ENCODE peak calls at places on chromosomes 16 and 17, in nine cellular contexts. P is fibroblast of villous mesenchyme, D is left ventricle myocardium inferior, C is thyroid gland, T is colonic mucosa, E is breast epithelium, B is WERI-Rb-1, F is right atrium auricular region, I is A549. U is an unnamed sample.

GRCh38 chr16:82703156-82703555 is 76.4 kb downstream of the CDH13 start:
- DNase-seq in I (no peak), T (no peak), E (no peak), C (peak), P (no peak), B (no peak), D (no peak), F (no peak), U (no peak)

GRCh38 chr17:40910441-40910841 is 25.4 kb upstream of the KRT20 start:
- DNase-seq in T (no peak), D (no peak), I (no peak), C (no peak), B (no peak), F (no peak), P (peak), E (no peak), U (peak)

GRCh38 chr16:66603537-66604375 is 748 bp upstream of the CMTM3 start:
- DNase-seq in C (peak), E (no peak), T (peak), I (peak), F (peak), B (peak), P (peak), D (peak), U (peak)

GRCh38 chr17:47204722-47205418 is 4.3 kb upstream of the MYL4 start:
- DNase-seq in B (no peak), C (peak), F (no peak), E (no peak), D (peak), I (no peak), P (peak), T (no peak), U (peak)

GRCh38 chr16:4261557-4262172 is 11.2 kb downstream of the TFAP4 start:
- DNase-seq in E (no peak), T (peak), P (peak), C (no peak), D (no peak), I (peak), B (peak), F (no peak), U (peak)

GRCh38 chr17:82457071-82457789 is 1.3 kb upstream of the NARF start:
- DNase-seq in D (no peak), T (peak), F (no peak), E (no peak), P (peak), C (no peak), I (no peak), B (no peak), U (no peak)

GRCh38 chr17:18257747-18258355 is 687 bp downstream of the FLII start:
- DNase-seq in F (peak), T (peak), B (peak), C (peak), P (peak), I (peak), E (peak), D (peak), U (peak)

GRCh38 chr17:59371426-59372099 is 40.1 kb downstream of the YPEL2 start:
- DNase-seq in I (no peak), E (no peak), B (peak), C (peak), P (peak), D (peak), F (peak), T (peak), U (peak)

GRCh38 chr17:40151414-40151955 is 11.1 kb downstream of the CASC3 start:
- DNase-seq in F (no peak), I (no peak), T (no peak), D (no peak), C (no peak), P (no peak), B (no peak), E (no peak), U (no peak)

GRCh38 chr17:58569216-58569615 is 54.8 kb upstream of the MTMR4 start:
- DNase-seq in D (no peak), C (no peak), B (no peak), T (no peak), F (no peak), P (no peak), I (no peak), E (no peak), U (no peak)

GRCh38 chr17:80889897-80890550 is 101.6 kb upstream of the CHMP6 start:
- DNase-seq in E (no peak), C (no peak), F (no peak), D (no peak), T (no peak), B (no peak), I (no peak), P (no peak), U (no peak)

GRCh38 chr17:79001190-79002020 is 8.2 kb downstream of the CANT1 start:
- DNase-seq in F (no peak), E (peak), P (no peak), D (no peak), C (no peak), B (no peak), I (no peak), T (peak), U (no peak)

GRCh38 chr17:81468111-81468764 is 44.4 kb downstream of the ACTG1 start:
- DNase-seq in C (no peak), F (no peak), I (no peak), T (no peak), B (no peak), E (no peak), D (no peak), P (no peak), U (no peak)

GRCh38 chr17:64676763-64677162 is 14.7 kb upstream of the SMURF2 start:
- DNase-seq in F (no peak), E (no peak), P (no peak), B (no peak), D (no peak), C (no peak), T (no peak), I (no peak), U (no peak)

GRCh38 chr16:47448830-47449575 is 11.9 kb downstream of the ITFG1 start:
- DNase-seq in I (no peak), D (no peak), C (no peak), P (no peak), B (no peak), T (no peak), E (no peak), F (no peak), U (no peak)

GRCh38 chr17:17352836-17353624 is 49.9 kb downstream of the NT5M start:
- DNase-seq in D (no peak), I (no peak), T (no peak), B (no peak), P (no peak), F (no peak), C (no peak), E (peak), U (no peak)

GRCh38 chr17:8375738-8376259 is 705 bp downstream of the KRABD2 start:
- DNase-seq in B (no peak), I (no peak), E (no peak), D (no peak), F (no peak), C (peak), P (no peak), T (peak), U (no peak)

GRCh38 chr17:1997587-1998425 is 27.3 kb downstream of the RTN4RL1 start:
- DNase-seq in D (no peak), E (peak), B (peak), T (peak), P (no peak), F (no peak), C (peak), I (peak), U (peak)

GRCh38 chr17:14622622-14623101 is 321.8 kb downstream of the HS3ST3B1 start:
- DNase-seq in P (peak), F (no peak), T (no peak), C (no peak), E (no peak), I (no peak), D (no peak), B (no peak), U (peak)

GRCh38 chr17:61135782-61136181 is 263.9 kb upstream of the TBX2 start:
- DNase-seq in B (no peak), I (no peak), E (no peak), P (no peak), C (no peak), T (no peak), F (no peak), D (peak), U (no peak)

GRCh38 chr16:68883685-68884084 is 40.4 kb downstream of the TANGO6 start:
- DNase-seq in T (no peak), E (no peak), I (no peak), F (no peak), B (no peak), P (no peak), D (no peak), C (no peak), U (no peak)

GRCh38 chr17:83191388-83192160 is 112.2 kb downstream of the METRNL start:
- DNase-seq in F (peak), E (no peak), I (no peak), T (no peak), D (no peak), C (no peak), P (no peak), B (peak), U (no peak)

GRCh38 chr16:86392751-86393150 is 117.6 kb upstream of the FOXF1 start:
- DNase-seq in P (peak), D (no peak), I (no peak), E (no peak), F (no peak), C (no peak), T (no peak), B (no peak), U (no peak)

GRCh38 chr16:11202260-11203091 is 53.5 kb downstream of the SOCS1 start:
- DNase-seq in B (no peak), I (no peak), F (no peak), P (no peak), E (no peak), T (no peak), D (no peak), C (no peak), U (peak)

GRCh38 chr17:19263621-19264010 is 26.4 kb downstream of the EPN2 start:
- DNase-seq in P (peak), F (no peak), T (no peak), B (no peak), E (no peak), I (no peak), C (no peak), D (no peak), U (peak)

GRCh38 chr17:83125515-83126274 is 46.3 kb downstream of the METRNL start:
- DNase-seq in D (no peak), F (peak), I (no peak), E (peak), P (no peak), C (no peak), T (peak), B (no peak), U (peak)

GRCh38 chr17:38584350-38584925 is 21.3 kb downstream of the SRCIN1 start:
- DNase-seq in P (peak), T (peak), F (peak), C (peak), D (peak), I (peak), E (peak), B (peak), U (peak)

GRCh38 chr17:1153795-1154546 is 25.8 kb downstream of the ABR start:
- DNase-seq in F (peak), T (peak), P (peak), C (no peak), B (peak), D (peak), I (peak), E (no peak), U (peak)

GRCh38 chr17:5225668-5226457 is 8.8 kb downstream of the SCIMP start:
- DNase-seq in F (no peak), P (no peak), I (no peak), E (no peak), D (no peak), C (no peak), B (no peak), T (no peak), U (no peak)

DNA sequence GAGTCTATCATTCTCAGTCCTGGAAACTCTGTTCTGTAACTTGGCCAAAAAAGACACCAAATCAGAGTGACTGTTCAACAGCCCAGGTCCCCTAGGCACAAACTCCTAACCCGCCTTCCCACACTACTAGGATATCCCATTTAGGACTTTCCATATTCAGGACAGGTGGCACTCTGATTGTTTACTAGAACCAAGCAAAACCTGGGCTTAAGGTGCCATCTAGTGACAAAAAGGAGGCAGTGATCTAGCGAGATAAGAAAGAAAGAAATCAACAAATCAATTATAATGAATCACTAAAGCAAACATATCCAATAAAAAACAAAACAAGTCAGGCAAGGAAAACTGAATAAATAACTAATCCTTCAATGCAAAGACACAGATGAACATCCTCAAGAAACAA is 203.9 kb downstream of the CEP112 start:
- DNase-seq in C (peak), D (no peak), P (peak), T (peak), B (peak), F (no peak), E (no peak), I (peak), U (peak)
- TF ChIP-seq CTCF in C (peak), D (peak), P (peak), T (peak), B (peak), F (no peak), E (no peak), I (peak), U (peak)

DNA sequence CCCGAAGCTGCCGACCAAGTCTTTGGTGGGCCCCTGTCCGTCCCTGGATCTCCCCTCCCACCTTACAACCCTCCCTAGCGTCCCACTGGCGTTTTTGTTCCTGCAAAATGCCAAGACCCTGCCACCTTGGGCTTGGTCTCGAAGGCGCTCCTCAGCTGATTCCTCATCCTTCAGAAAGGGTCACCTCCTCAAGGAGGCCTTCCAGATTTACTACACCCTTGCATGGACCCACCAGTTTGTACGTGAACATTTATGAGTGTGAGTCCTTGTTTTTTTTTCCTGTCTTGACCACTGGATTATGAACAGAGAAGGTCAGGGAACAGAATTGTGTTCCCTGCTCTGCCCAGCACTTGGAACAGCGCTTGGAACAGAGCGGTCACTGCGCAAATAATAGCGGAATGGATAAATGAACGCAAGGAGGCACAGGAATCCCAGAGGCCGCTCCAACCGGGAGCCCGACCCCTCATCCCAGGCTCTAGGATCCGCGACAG is 895 bp upstream of the GFER start:
- DNase-seq in E (no peak), D (no peak), P (no peak), C (no peak), B (no peak), T (no peak), F (no peak), I (no peak), U (no peak)
- H3K4me3 ChIP-seq in E (peak), D (peak), P (peak), C (no peak), B (peak), T (peak), F (peak), I (peak), U (peak)

GRCh38 chr17:30720013-30720471 is 104.5 kb downstream of the CRLF3 start:
- DNase-seq in C (no peak), T (peak), E (peak), B (peak), P (no peak), I (no peak), F (peak), D (peak), U (no peak)

GRCh38 chr17:30717290-30718098 is 107.0 kb downstream of the CRLF3 start:
- DNase-seq in E (peak), D (peak), T (no peak), F (no peak), C (no peak), B (no peak), P (no peak), I (no peak), U (no peak)

DNA sequence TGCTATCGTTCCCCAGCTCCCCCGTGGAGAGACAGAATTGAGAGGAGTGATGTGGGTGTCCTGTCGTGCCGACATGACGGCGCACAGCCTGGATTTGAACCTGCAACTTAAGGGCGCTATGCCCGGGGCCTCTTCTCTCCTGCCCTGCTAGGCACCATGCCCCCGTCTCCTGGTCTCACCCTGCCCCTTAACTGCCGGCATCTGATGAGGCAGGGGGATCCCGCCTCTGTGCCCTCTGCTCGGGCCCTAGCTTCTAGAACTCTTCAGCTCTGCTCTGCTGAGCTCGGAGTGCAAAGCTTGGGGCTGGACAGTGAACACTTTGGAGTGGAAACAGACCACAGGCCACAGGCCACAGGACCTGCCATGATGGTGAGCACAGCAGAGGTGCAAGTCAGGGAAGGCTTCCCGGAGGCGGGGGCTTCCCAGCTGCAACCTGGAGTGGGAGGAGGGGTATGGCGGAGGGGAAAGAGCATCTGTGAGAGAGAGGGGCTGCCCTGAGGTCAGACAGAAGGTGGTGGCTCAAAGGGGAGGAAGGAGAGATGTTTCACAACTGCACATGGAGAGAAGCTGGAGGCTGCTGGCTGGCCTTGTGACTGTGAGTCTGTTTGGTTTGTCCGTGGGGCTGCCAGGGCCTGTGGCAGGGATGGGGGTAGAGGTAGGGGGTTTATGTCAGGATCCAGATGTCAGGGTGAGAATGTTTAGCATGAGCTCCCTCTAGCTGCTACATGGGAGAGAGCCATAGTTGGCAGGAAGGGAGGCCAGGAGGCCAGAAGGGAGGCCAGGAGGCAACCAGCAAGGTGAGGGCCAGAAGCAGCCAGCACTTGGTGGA is 107.8 kb downstream of the CRLF3 start:
- DNase-seq in T (no peak), B (peak), D (peak), E (no peak), F (no peak), P (peak), C (no peak), I (no peak), U (peak)
- TF ChIP-seq CTCF in T (no peak), B (peak), D (no peak), E (no peak), F (no peak), P (peak), C (no peak), I (peak), U (peak)

GRCh38 chr17:48545022-48545376 is at the start of gene HOXB2:
- DNase-seq in C (no peak), B (no peak), P (no peak), E (no peak), I (no peak), F (no peak), D (peak), T (no peak), U (peak)

GRCh38 chr17:48545539-48545938 is 630 bp upstream of the HOXB2 start:
- DNase-seq in F (no peak), I (no peak), D (no peak), T (no peak), E (no peak), B (no peak), P (no peak), C (no peak), U (no peak)

GRCh38 chr17:48547839-48548686 is 3.2 kb upstream of the HOXB2 start:
- DNase-seq in B (no peak), I (no peak), P (peak), T (no peak), C (no peak), F (peak), D (no peak), E (no peak), U (peak)

GRCh38 chr17:48546924-48547838 is 2.3 kb upstream of the HOXB2 start:
- DNase-seq in T (peak), F (no peak), E (no peak), I (no peak), D (no peak), P (peak), C (no peak), B (peak), U (peak)

GRCh38 chr17:48546187-48546923 is 1.4 kb upstream of the HOXB2 start:
- DNase-seq in E (no peak), F (no peak), C (no peak), P (peak), B (no peak), D (no peak), T (no peak), I (no peak), U (peak)
- H3K4me3 ChIP-seq in E (peak), F (no peak), C (no peak), P (peak), B (no peak), D (peak), T (no peak), I (no peak), U (peak)

GRCh38 chr17:77049440-77049839 is 91.3 kb upstream of the SEC14L1 start:
- DNase-seq in B (peak), D (no peak), E (no peak), C (no peak), P (no peak), I (no peak), T (no peak), F (no peak), U (no peak)
- TF ChIP-seq CTCF in B (peak), D (no peak), E (no peak), C (no peak), P (no peak), I (no peak), T (no peak), F (no peak), U (no peak)

DNA sequence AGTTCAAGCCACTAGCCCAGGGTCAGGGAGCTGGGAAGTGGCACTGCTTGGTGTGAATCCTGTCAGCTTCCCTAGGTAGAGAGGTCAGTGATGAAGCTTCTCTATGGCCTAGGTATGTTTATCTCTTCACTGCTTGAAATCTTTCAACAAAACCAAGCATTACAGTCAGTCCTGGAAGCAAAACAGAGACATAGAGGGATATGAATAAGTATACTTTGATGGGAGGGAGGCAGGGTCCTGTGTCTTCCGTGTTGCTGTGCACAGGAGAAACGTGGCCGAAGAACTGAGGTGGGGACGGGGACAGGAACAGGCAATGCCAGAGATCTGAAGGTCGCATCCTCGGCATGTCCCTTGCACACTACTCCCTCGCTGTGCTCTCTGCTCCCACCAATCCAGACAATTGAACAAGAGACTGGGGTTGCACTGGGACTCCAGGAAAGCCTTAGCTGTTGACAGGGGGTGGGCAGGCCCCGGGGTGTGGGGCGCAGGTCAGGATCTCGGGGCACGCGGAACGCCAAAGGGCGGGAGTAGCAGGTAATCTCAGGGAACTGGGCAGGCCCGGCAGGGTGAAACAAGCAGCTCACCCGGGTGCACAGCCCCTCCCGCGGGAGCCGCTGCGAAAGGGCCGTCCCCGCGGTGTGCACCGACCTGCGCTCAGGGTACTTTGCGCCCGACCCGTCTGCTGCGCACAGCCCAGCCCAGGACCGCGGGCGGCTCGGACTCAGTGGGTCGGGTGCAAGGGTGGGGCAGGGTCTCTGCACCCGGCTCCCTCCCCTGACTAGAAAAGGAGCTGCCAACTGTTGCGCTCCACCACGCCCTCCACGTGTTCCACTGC is at the start of gene MT1H:
- DNase-seq in T (peak), E (no peak), B (no peak), C (peak), F (no peak), D (no peak), I (no peak), P (no peak), U (no peak)
- H3K4me3 ChIP-seq in T (no peak), E (no peak), B (no peak), C (no peak), F (no peak), D (peak), I (no peak), P (no peak), U (no peak)